ENCODE peak calls at places on chromosomes 12 and 14, in four cellular contexts. L, X, M and F are unnamed samples.

GRCh38 chr14:40252817-40253447 is 820.7 kb upstream of the FBXO33 start:
- DNase-seq in L (no peak), X (no peak), M (no peak), F (no peak)

GRCh38 chr14:44010071-44010470 is 497.0 kb downstream of the FSCB start:
- DNase-seq in L (no peak), X (no peak), M (no peak), F (no peak)

GRCh38 chr14:27672047-27672446 is 1074.2 kb upstream of the NOVA1 start:
- DNase-seq in L (no peak), X (no peak), M (no peak), F (no peak)

GRCh38 chr14:102523200-102524025 is 13.8 kb upstream of the ANKRD9 start:
- DNase-seq in L (no peak), X (no peak), M (no peak), F (no peak)

GRCh38 chr12:51818567-51819300 is 29.8 kb downstream of the FIGNL2 start:
- DNase-seq in L (no peak), X (peak; percentile 67), M (no peak), F (peak; percentile 92)

GRCh38 chr12:103441437-103442186 is 54.2 kb downstream of the C12orf42 start:
- DNase-seq in L (no peak), X (no peak), M (no peak), F (no peak)

GRCh38 chr12:63150255-63151060 is 543 bp downstream of the AVPR1A start:
- DNase-seq in L (no peak), X (peak; percentile 10), M (peak; percentile 79), F (peak; percentile 11)

GRCh38 chr14:90460136-90460535 is 63.3 kb downstream of the CALM1 start:
- DNase-seq in L (no peak), X (no peak), M (no peak), F (no peak)

GRCh38 chr12:110744697-110745264 is 2.1 kb upstream of the PPP1CC start:
- DNase-seq in L (peak; percentile 77), X (peak; percentile 36), M (no peak), F (peak; percentile 48)

GRCh38 chr12:88922816-88923215 is 342.5 kb upstream of the KITLG start:
- DNase-seq in L (peak; percentile 61), X (peak; percentile 55), M (no peak), F (peak; percentile 65)

GRCh38 chr14:76908834-76909233 is 82.6 kb downstream of the LRRC74A start:
- DNase-seq in L (no peak), X (no peak), M (no peak), F (no peak)

GRCh38 chr14:53710615-53711014 is 246.0 kb downstream of the BMP4 start:
- DNase-seq in L (peak; percentile 62), X (no peak), M (no peak), F (no peak)

GRCh38 chr12:131088701-131089525 is 135.2 kb downstream of the ADGRD1 start:
- DNase-seq in L (no peak), X (no peak), M (peak; percentile 25), F (no peak)

GRCh38 chr12:96120359-96121100 is 73.6 kb upstream of the ELK3 start:
- DNase-seq in L (no peak), X (no peak), M (peak; percentile 51), F (no peak)
- H3K9ac ChIP-seq in L (no peak overlapping the region), X (no peak overlapping the region), M (no peak overlapping the region), F (no peak overlapping the region)

DNA sequence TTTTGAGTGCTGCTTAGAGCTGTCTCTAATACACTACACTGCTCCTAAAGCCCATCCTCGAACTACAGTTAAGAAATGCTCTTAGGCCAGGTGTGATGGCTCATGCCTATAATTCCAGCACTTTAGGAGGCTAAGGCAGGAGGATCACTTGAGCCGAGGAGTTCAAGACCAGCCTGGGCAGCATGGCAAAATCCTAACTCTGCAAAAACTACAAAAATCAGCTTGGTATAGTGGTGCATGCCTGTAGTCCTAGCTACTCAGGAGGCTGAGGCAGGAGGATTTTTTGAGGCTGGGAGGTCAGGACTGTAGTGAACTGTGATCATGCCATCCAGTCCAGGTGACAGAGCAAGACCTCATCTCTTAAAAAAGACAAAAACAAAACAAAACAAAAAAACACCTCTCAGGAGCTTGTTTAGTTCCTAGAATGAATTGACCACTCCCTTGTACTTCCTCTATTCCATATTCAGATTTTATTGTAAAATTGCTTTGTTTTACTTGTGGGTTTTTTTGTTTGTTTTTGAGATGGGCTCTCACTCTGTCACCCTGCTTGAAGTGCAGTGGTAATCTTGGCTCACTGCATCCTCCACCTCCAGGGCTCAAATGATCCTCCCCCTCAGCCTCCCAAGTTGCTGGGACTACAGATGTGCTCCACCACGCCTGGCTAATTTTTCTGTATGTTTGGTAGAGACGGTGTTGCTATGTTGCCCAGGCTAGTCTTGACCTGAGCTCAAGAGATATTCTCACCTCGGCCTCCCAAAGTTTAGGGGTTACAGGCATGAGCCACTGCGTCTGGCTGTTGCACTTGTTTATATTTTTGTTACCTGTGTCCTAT is 13.6 kb downstream of the MDM2 start:
- DNase-seq in L (no peak), X (no peak), M (no peak), F (no peak)
- H3K9ac ChIP-seq in L (no peak overlapping the region), X (peak overlapping the region; percentile 27), M (no peak overlapping the region), F (no peak overlapping the region)

DNA sequence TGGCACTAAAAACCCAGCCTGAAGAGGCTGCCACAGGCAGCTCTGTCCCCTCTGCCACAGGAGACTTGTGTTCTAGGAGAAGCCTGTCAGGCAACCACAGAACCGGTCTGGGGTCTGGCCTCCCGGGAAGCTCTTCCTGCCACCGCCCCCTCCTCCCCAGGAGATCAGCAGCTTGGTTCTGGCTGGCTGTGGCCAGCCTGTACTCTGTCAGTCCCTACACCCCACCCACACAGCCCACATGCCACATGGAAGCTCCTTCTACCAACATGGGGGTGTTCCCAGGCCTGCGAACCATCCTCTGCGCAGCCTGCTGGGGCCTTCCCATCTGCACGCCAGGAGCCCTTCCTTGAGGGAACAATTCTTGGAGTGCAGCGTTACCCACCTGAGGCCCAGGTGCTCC is 16.8 kb downstream of the TMEM106C start:
- DNase-seq in L (no peak), X (no peak), M (no peak), F (no peak)
- H3K9ac ChIP-seq in L (no peak overlapping the region), X (no peak overlapping the region), M (no peak overlapping the region), F (no peak overlapping the region)

DNA sequence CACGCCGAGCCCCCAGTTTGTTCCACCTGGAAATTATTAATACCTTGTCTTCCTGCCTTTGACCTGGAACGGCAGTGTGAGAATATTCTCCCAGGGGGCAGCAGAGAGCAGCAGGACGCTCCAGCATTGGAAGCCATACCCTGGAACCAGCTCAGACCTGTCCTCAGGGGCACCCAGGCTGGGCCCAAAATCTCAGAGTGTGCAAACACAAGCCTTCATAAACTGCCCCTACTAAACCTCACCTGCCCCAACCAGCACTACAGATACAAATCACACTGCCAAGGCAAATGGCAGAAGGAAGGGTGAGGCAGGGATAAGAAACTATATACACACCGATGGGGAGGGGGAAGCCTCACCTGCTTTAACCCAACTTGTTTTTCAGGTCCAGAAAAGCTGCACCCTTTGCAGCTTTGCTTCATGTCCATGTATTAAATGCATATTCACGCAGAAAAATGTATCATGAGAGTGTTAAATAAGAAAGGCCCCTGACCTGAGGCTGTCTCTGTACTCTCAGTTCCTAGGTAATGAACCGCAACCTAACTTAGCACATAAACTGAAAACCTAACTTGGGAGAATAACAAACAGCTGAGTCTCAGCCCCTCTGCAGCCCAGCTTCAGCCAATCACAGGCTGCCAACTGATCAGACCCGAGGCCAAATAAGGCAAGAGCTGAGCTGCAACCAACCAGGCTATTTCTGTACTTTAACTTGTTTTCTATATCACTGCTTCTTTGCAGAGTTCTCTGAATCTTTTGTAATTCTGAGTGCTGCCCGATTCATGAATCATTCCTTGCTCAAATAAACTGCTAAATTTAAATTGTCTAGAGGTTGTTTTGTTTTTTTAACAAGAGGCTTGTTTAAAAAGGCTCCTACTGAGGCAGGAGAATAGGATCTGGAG is 130.1 kb downstream of the SPTSSA start:
- DNase-seq in L (peak; percentile 52), X (peak; percentile 63), M (peak; percentile 79), F (peak; percentile 61)
- H3K9ac ChIP-seq in L (no peak overlapping the region), X (no peak overlapping the region), M (peak overlapping the region; percentile 35), F (no peak overlapping the region)

DNA sequence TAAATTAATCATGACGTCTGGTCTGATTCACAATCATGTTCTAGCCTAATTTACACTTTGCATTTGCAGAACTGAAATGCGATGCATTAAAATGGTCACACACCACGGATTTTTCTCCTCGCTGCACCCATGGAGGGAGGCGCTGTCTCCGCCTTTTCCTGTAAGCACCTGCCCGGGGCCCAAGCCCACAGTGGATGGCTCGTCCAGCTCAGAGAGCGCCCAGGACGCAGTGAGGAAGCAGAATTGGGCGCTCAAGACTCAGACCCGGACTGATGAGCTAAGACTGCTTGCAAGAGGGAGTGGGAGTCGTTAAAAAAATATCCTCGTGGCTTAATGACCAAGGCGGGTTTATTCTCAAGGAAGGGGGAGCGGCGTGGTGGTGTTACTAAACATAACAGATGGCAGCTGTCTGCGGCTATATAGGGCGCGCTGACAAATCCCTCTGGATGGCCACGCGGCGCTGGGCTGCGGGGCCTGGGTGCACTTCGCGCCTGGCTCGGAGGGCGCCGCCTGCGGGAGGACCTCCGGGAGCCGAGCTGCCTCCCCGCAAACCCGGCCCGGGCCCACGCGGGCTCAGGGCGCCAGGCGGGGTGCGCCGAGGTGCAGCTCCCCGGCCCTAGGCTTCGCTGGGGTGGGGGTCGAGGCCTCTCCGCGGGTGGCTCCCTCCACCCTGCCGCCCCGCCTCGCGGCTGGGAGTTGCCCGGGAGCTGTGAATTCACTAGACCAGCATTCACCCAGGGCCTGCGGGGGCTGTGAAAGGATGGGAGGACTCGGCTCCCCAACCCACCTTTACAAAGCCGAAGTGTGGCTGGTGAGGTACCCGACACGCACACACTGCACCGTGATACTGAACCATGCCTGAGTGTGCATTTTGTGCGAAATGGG is 78.7 kb downstream of the PPM1A start:
- DNase-seq in L (no peak), X (no peak), M (peak; percentile 51), F (peak; percentile 44)
- H3K9ac ChIP-seq in L (no peak overlapping the region), X (peak overlapping the region; percentile 21), M (no peak overlapping the region), F (no peak overlapping the region)